ENCODE peak calls at places on chromosomes 2 and 18, in four cellular contexts. K is GM23338, I is PC-3, B is endothelial cell of umbilical vein. V is an unnamed sample.

GRCh38 chr18:56235061-56235772 is 403.2 kb downstream of the TXNL1 start:
- DNase-seq in B (peak; percentile 43), K (no peak), I (no peak), V (no peak)

GRCh38 chr2:200367155-200367554 is 60.7 kb downstream of the SPATS2L start:
- DNase-seq in B (peak; percentile 46), K (no peak), I (no peak), V (no peak)

GRCh38 chr2:181788883-181789555 is 102.5 kb upstream of the ITPRID2 start:
- DNase-seq in I (peak; percentile 55), B (peak; percentile 54), K (no peak), V (no peak)

GRCh38 chr2:206211657-206212255 is 52.1 kb downstream of the EEF1B2 start:
- DNase-seq in B (no peak), K (no peak), I (peak; percentile 82), V (no peak)

GRCh38 chr2:170554278-170554955 is 160.7 kb upstream of the SP5 start:
- DNase-seq in K (no peak), B (peak; percentile 90), I (peak; percentile 83), V (no peak)

GRCh38 chr2:197209742-197210408 is 100.7 kb downstream of the ANKRD44 start:
- DNase-seq in B (no peak), I (no peak), K (no peak), V (peak; percentile 67)

GRCh38 chr2:65620524-65620923 is 188.1 kb upstream of the SPRED2 start:
- DNase-seq in B (no peak), I (peak; percentile 16), K (peak; percentile 15), V (no peak)

GRCh38 chr2:47038656-47039501 is 116.2 kb downstream of the STPG4 start:
- DNase-seq in K (no peak), I (no peak), B (peak; percentile 7), V (no peak)

GRCh38 chr2:84902526-84902925 is 2.9 kb upstream of the TMSB10 start:
- DNase-seq in I (no peak), K (no peak), B (no peak), V (no peak)

GRCh38 chr2:240419723-240420122 is 15.7 kb upstream of the GPC1 start:
- DNase-seq in B (no peak), K (no peak), I (no peak), V (no peak)

GRCh38 chr2:237625777-237626176 is 1.6 kb upstream of the LRRFIP1 start:
- DNase-seq in K (no peak), I (no peak), B (no peak), V (no peak)

GRCh38 chr2:101012706-101013181 is 10.7 kb downstream of the RPL31 start:
- DNase-seq in I (peak; percentile 78), B (peak; percentile 56), K (peak; percentile 53), V (no peak)

GRCh38 chr2:33366473-33366872 is 110.0 kb upstream of the RASGRP3 start:
- DNase-seq in B (peak; percentile 97), K (no peak), I (no peak), V (no peak)

GRCh38 chr2:64784168-64785061 is 130.7 kb upstream of the SERTAD2 start:
- DNase-seq in I (peak; percentile 79), B (no peak), K (no peak), V (no peak)

GRCh38 chr18:26405190-26405781 is 143.1 kb downstream of the KCTD1 start:
- DNase-seq in K (peak; percentile 36), I (peak; percentile 62), B (peak; percentile 46), V (no peak)

GRCh38 chr2:64975232-64975791 is 13.9 kb upstream of the SLC1A4 start:
- DNase-seq in I (peak; percentile 89), K (peak; percentile 13), B (peak; percentile 27), V (no peak)

DNA sequence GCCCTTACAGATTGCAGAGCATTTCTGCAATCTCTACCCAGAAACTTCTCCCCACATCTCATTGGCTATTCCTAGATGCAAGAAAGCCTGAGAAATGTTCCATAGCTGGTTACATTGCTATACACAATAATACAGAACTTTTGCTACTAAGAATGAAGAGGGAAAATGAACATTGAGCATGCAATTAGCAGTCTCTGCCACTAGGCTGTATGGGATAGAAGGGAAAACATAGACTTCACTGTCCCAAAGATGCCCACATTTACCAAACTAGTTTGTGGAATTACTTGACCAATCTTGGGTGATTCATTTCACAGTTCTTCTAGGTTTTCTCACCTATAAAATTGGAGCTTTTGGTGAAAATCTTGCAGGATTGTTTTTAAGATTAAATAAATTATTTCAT is 265.7 kb upstream of the NT5C1B start:
- DNase-seq in B (no peak), K (peak; percentile 41), I (peak; percentile 54), V (no peak)
- TF ChIP-seq CTCF in B (no peak), K (peak; percentile 48), I (peak; percentile 71), V (peak; percentile 37)

DNA sequence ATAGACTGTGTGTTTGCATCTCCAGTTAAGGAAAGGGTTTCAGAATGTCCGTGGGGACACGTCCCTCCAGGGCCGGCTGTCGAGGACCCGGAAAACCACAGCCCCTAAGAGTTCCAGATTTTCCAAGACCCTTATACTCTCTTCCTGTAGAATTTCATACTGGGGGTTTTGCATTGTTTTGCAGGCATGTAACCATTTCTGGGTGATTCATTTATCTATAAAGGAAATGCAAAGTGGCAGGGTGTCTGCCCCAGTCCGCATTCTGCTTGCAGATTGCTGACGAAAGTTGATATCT is 8.5 kb downstream of the SP9 start:
- DNase-seq in B (no peak), K (no peak), I (no peak), V (no peak)
- H3K27me3 ChIP-seq in B (peaks cover 59% of the 10 kb centered on the region), K (peaks cover 79% of the 10 kb centered on the region), I (no peaks in the 10 kb centered on the region), V (no peaks in the 10 kb centered on the region)

GRCh38 chr2:162312853-162313252 is 5.6 kb downstream of the IFIH1 start:
- DNase-seq in K (no peak), I (no peak), B (no peak), V (no peak)

GRCh38 chr2:162317910-162318279 is 589 bp downstream of the IFIH1 start:
- DNase-seq in B (peak; percentile 44), K (peak; percentile 32), I (peak; percentile 49), V (peak; percentile 58)

GRCh38 chr2:162318280-162319222 is at the start of gene IFIH1:
- DNase-seq in I (peak; percentile 90), K (peak; percentile 89), B (peak; percentile 88), V (peak; percentile 83)

GRCh38 chr2:162317058-162317742 is 1.3 kb downstream of the IFIH1 start:
- DNase-seq in B (no peak), K (no peak), I (peak; percentile 25), V (no peak)

GRCh38 chr2:162316590-162316989 is 1.9 kb downstream of the IFIH1 start:
- DNase-seq in I (no peak), B (no peak), K (no peak), V (no peak)
- H3K4me3 ChIP-seq in I (peak overlapping the region; percentile 89), B (no peak overlapping the region), K (no peak overlapping the region), V (peak overlapping the region; percentile 100)

DNA sequence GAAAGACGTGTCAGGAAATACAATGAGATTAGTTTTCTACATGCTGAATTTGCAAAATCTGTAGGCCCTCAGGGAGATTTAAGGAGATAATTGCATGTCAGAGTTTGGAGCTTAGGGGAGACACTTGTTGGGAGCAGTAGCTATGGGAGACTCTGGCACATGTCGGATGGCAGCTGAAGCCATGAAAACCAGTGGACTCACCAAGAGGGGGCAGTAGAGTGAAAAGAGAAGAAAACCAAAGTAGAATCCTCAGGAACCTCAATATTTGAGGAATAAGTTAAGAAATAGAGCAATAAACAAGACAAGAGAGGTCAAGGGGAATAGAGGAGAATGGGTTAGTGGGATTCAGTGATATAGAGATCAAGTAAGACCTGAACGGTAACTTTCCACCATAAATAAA is 24.8 kb downstream of the RUFY4 start:
- DNase-seq in B (no peak), K (peak; percentile 53), I (no peak), V (no peak)
- TF ChIP-seq CTCF in B (no peak), K (peak; percentile 63), I (no peak), V (peak; percentile 1)

DNA sequence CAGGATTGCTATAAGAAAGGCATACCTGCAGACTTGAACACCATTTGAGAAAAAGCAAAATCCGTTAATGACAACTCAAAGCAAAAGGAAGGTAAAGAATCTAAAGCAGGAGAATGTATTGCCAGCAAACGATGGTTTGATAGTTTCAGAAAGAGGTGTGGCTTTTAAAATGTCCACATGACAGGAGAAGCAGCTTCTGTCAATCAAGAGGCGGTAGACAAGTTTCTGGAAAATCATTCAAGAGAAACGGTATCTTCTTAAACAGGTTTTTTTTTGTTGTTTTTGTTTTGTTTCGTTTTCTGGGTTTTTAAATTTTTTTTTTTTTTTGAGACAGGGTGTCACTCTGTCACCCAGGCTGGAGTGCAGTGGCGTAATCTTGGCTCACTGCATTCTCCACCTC is 13.8 kb downstream of the CLEC4F start:
- DNase-seq in B (no peak), I (no peak), K (no peak), V (no peak)
- H3K27me3 ChIP-seq in B (peaks cover 11% of the 10 kb centered on the region), I (peaks cover 60% of the 10 kb centered on the region), K (peaks cover 1% of the 10 kb centered on the region), V (no peaks in the 10 kb centered on the region)

GRCh38 chr2:74205586-74205985 is 7.2 kb downstream of the MTHFD2 start:
- DNase-seq in K (no peak), I (peak; percentile 78), B (no peak), V (no peak)
- H3K4me3 ChIP-seq in K (peak overlapping the region; percentile 39), I (peak overlapping the region; percentile 26), B (no peak overlapping the region), V (no peak overlapping the region)

GRCh38 chr2:126797622-126798275 is 100.9 kb upstream of the TEX51 start:
- DNase-seq in B (no peak), K (no peak), I (no peak), V (no peak)
- TF ChIP-seq CTCF in B (no peak), K (no peak), I (no peak), V (no peak)

GRCh38 chr18:45688834-45689233 is 35.1 kb upstream of the SLC14A1 start:
- DNase-seq in B (no peak), K (no peak), I (no peak), V (no peak)

GRCh38 chr18:45688113-45688512 is 35.9 kb upstream of the SLC14A1 start:
- DNase-seq in B (no peak), K (no peak), I (no peak), V (no peak)

GRCh38 chr18:45690975-45691815 is 32.8 kb upstream of the SLC14A1 start:
- DNase-seq in B (peak; percentile 71), I (peak; percentile 78), K (peak; percentile 95), V (no peak)

GRCh38 chr18:45689386-45689785 is 34.6 kb upstream of the SLC14A1 start:
- DNase-seq in I (no peak), B (no peak), K (no peak), V (no peak)

DNA sequence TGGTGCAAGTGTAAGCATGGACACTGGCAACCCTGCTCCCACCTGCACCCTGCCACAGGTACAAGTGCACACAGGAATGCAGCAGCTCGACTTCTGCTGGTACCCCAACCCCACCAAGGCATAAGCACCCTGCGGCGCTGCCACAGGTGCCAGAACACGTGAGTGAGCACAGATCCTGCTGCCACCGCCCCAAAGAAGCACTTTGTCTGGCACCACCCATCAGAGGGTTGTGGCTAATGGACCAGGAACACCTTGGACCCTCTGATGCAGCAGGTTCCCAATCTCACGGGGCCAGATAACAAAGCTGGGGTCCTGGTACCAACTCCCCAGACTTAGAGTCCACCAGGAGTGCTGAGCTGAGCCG is 32.2 kb upstream of the SLC14A1 start:
- DNase-seq in B (no peak), K (no peak), I (no peak), V (no peak)
- H3K27me3 ChIP-seq in B (peaks cover 4% of the 10 kb centered on the region), K (no peaks in the 10 kb centered on the region), I (no peaks in the 10 kb centered on the region), V (no peaks in the 10 kb centered on the region)

GRCh38 chr2:23482188-23482587 is 97.2 kb downstream of the KLHL29 start:
- DNase-seq in K (no peak), I (no peak), B (no peak), V (no peak)
- H3K4me3 ChIP-seq in K (no peak overlapping the region), I (no peak overlapping the region), B (no peak overlapping the region), V (no peak overlapping the region)